ENCODE peak calls at places on chromosomes 13 and 19, in six cellular contexts. O is fibroblast of lung, P is testis, J is Caco-2, R is hepatocyte, H is ascending aorta. I is an unnamed sample. For H3K36me3 and H3K4me1, the result is how much of the 10 kb centered on the place peaks cover.

GRCh38 chr13:94595006-94595942 is 678 bp downstream of the TGDS start:
- DNase-seq in O (peak), P (peak), J (peak), R (peak), H (no peak), I (peak)

GRCh38 chr19:13842294-13843103 is 34.4 kb upstream of the NANOS3 start:
- DNase-seq in O (peak), P (peak), J (peak), R (peak), H (peak), I (peak)

GRCh38 chr19:9863759-9864158 is 28.6 kb downstream of the PIN1 start:
- DNase-seq in O (no peak), P (no peak), J (no peak), R (no peak), H (no peak), I (no peak)

GRCh38 chr19:55287361-55288079 is 3.7 kb downstream of the BRSK1 start:
- DNase-seq in O (no peak), P (no peak), J (no peak), R (no peak), H (no peak), I (no peak)

GRCh38 chr13:112325941-112326645 is 50.1 kb upstream of the SPACA7 start:
- DNase-seq in O (no peak), P (no peak), J (no peak), R (peak), H (no peak), I (no peak)

GRCh38 chr13:20221772-20222171 is 10.3 kb downstream of the GJB6 start:
- DNase-seq in O (no peak), P (no peak), J (no peak), R (no peak), H (no peak), I (no peak)

GRCh38 chr13:97653741-97654140 is 219.8 kb downstream of the RAP2A start:
- DNase-seq in O (no peak), P (no peak), J (no peak), R (peak), H (no peak), I (peak)

GRCh38 chr19:36750066-36750691 is 22.4 kb downstream of the ZNF850 start:
- DNase-seq in O (no peak), P (no peak), J (no peak), R (no peak), H (no peak), I (no peak)

GRCh38 chr19:41569481-41570150 is 6.3 kb upstream of the CEACAM21 start:
- DNase-seq in O (no peak), P (no peak), J (no peak), R (no peak), H (no peak), I (no peak)

GRCh38 chr13:40790232-40790631 is 821 bp downstream of the SLC25A15 start:
- DNase-seq in O (no peak), P (no peak), J (no peak), R (no peak), H (no peak), I (no peak)

GRCh38 chr13:92838786-92839185 is 387.8 kb upstream of the GPC6 start:
- DNase-seq in O (peak), P (no peak), J (no peak), R (no peak), H (no peak), I (no peak)

GRCh38 chr13:65582160-65582559 is 1648.0 kb downstream of the PCDH9 start:
- DNase-seq in O (no peak), P (no peak), J (no peak), R (no peak), H (no peak), I (no peak)

GRCh38 chr19:1622007-1622406 is 16.7 kb upstream of the UQCR11 start:
- DNase-seq in O (no peak), P (no peak), J (no peak), R (no peak), H (no peak), I (no peak)

GRCh38 chr19:1622541-1622940 is 17.3 kb upstream of the UQCR11 start:
- DNase-seq in O (no peak), P (no peak), J (no peak), R (no peak), H (no peak), I (no peak)

GRCh38 chr19:1619703-1620102 is 14.4 kb upstream of the UQCR11 start:
- DNase-seq in O (no peak), P (no peak), J (no peak), R (no peak), H (no peak), I (no peak)

GRCh38 chr19:1621021-1621420 is 15.8 kb upstream of the UQCR11 start:
- DNase-seq in O (no peak), P (no peak), J (no peak), R (no peak), H (no peak), I (no peak)

DNA sequence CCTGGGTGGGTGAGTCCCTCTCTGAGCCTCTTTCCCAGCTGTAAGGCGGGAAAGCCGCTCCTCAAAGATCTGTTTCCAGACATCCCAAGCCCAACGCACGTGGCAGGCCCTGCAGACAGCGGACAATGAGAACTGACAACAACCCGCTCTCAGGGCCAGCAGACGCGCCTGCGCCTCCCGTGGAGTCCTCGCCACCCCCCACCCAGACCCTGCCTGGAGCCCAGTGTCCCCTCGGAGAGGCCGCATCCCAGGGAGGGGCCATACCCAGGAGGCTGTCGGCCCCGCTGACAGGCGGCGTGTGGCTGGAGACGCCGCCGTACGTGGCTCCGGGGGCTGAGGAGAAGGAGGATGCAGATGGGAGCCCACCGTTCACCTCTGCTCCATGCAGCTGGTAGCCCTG is 16.3 kb upstream of the UQCR11 start:
- DNase-seq in O (no peak), P (no peak), J (no peak), R (no peak), H (no peak), I (no peak)
- H3K36me3 ChIP-seq in O (under half), P (under half), J (under half), R (under half), H (under half), I (half or more)

GRCh38 chr13:77016888-77017623 is 9.9 kb downstream of the FBXL3 start:
- DNase-seq in O (no peak), P (no peak), J (no peak), R (no peak), H (no peak), I (no peak)

GRCh38 chr13:77019756-77020155 is 7.2 kb downstream of the FBXL3 start:
- DNase-seq in O (no peak), P (no peak), J (no peak), R (no peak), H (no peak), I (no peak)

GRCh38 chr13:77026783-77027621 is at the start of gene FBXL3:
- DNase-seq in O (peak), P (peak), J (peak), R (peak), H (peak), I (peak)

GRCh38 chr13:77026255-77026782 is 640 bp downstream of the FBXL3 start:
- DNase-seq in O (peak), P (peak), J (peak), R (peak), H (peak), I (peak)

GRCh38 chr13:77022341-77022740 is 4.6 kb downstream of the FBXL3 start:
- DNase-seq in O (peak), P (no peak), J (no peak), R (peak), H (no peak), I (no peak)
- H3K4me1 ChIP-seq in O (under half), P (under half), J (under half), R (under half), H (under half), I (under half)

GRCh38 chr13:51494151-51494550 is 41.3 kb upstream of the INTS6 start:
- DNase-seq in O (peak), P (no peak), J (no peak), R (no peak), H (no peak), I (no peak)
- H3K36me3 ChIP-seq in O (under half), P (under half), J (under half), R (under half), H (under half), I (under half)

DNA sequence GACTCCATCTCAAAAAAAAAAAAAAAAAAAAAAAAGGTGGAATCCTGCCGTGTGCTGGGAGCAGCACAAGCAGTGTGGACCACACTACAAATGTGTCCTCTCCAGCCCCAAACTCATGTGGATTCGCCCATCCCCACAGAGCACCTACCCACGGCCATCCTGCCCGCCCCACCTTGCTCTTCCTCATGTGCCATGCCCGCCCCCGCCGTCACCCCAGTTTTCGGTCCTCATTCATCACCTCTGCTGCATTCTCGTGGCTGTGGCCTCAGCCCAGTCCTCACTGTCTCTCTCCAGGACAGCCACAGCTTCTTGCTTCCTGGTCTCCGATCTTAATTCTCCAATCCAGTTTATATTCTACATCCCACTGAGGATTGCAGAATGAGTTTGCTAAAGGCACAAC is 80.0 kb upstream of the TM9SF2 start:
- DNase-seq in O (no peak), P (peak), J (no peak), R (no peak), H (no peak), I (no peak)
- H3K4me1 ChIP-seq in O (under half), P (under half), J (under half), R (under half), H (under half), I (under half)

GRCh38 chr19:52229524-52229923 is 39.7 kb downstream of the PPP2R1A start:
- DNase-seq in O (no peak), P (no peak), J (no peak), R (no peak), H (no peak), I (no peak)

GRCh38 chr19:52224211-52224610 is 34.4 kb downstream of the PPP2R1A start:
- DNase-seq in O (no peak), P (no peak), J (no peak), R (no peak), H (no peak), I (no peak)

GRCh38 chr19:52227196-52227940 is 37.5 kb downstream of the PPP2R1A start:
- DNase-seq in O (no peak), P (no peak), J (no peak), R (no peak), H (no peak), I (no peak)

GRCh38 chr19:52227980-52228379 is 38.1 kb downstream of the PPP2R1A start:
- DNase-seq in O (no peak), P (no peak), J (no peak), R (no peak), H (no peak), I (no peak)

DNA sequence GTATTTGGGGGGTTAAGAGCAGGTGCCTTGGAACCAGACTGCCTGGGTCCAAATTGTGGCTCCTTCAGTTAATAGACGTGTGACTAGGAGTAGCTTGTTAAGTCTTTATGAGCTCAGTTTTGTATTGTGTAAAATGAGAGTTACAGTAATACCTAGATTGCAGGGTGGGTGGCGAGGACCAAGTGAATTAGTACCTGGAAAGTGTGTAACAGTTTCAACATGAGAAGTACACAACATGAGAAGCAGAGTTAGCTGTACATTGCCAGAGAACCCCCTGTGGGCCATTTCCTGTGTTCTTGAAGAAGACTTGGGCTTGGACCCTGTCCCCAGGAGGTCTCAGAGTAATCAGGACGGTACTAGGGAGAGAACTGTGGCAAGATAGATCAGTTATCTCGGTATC is 36.8 kb downstream of the PPP2R1A start:
- DNase-seq in O (no peak), P (no peak), J (no peak), R (no peak), H (no peak), I (no peak)
- H3K36me3 ChIP-seq in O (under half), P (under half), J (under half), R (under half), H (half or more), I (under half)

GRCh38 chr19:6271251-6271650 is 8.5 kb downstream of the MLLT1 start:
- DNase-seq in O (peak), P (no peak), J (no peak), R (no peak), H (no peak), I (no peak)

GRCh38 chr19:6271721-6272410 is 7.9 kb downstream of the MLLT1 start:
- DNase-seq in O (peak), P (peak), J (no peak), R (peak), H (no peak), I (peak)

GRCh38 chr19:6270822-6271221 is 9.0 kb downstream of the MLLT1 start:
- DNase-seq in O (no peak), P (no peak), J (no peak), R (no peak), H (no peak), I (no peak)

GRCh38 chr19:6269101-6269886 is 10.5 kb downstream of the MLLT1 start:
- DNase-seq in O (no peak), P (no peak), J (no peak), R (no peak), H (no peak), I (no peak)

GRCh38 chr19:6270076-6270745 is 9.6 kb downstream of the MLLT1 start:
- DNase-seq in O (no peak), P (no peak), J (no peak), R (no peak), H (no peak), I (no peak)
- H3K4me1 ChIP-seq in O (under half), P (under half), J (under half), R (half or more), H (under half), I (under half)

GRCh38 chr19:19498255-19498991 is 16.9 kb downstream of the TSSK6 start:
- DNase-seq in O (no peak), P (no peak), J (no peak), R (no peak), H (no peak), I (no peak)
- H3K36me3 ChIP-seq in O (under half), P (under half), J (under half), R (under half), H (half or more), I (half or more)

DNA sequence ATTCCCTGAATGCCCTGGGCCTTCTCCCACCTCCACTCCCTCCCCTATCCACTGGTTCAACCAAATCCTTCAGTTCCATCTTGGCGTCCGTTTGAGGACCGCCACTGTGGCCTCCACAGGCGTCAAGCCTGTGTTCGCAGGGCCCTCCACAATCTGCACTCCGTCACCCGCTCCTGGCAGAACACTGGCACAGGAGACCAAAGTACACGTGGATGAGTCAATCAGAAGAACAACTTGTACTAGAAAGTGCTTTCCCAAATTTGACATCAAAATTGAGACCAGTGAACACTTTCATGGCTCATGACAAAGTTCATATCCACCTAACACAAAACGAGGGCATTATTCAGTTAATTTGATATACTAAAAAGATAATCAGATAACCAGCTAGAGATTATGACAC is 6.5 kb upstream of the CDC16 start:
- DNase-seq in O (no peak), P (no peak), J (no peak), R (no peak), H (no peak), I (no peak)
- H3K4me1 ChIP-seq in O (under half), P (under half), J (under half), R (under half), H (under half), I (under half)

I was measured in BE2C.